ENCODE peak calls at places on chromosome 9, in ten cellular contexts. C is pancreas, A is cardiac muscle cell, B is A673, Z is GM10248, P is endothelial cell of umbilical vein, W is endodermal cell, N is MCF 10A, I is GM12865, O is A549. F is an unnamed sample.

GRCh38 chr9:19232117-19232829 is 1.8 kb downstream of the DENND4C start:
- DNase-seq in W (no peak), N (peak), O (no peak), B (no peak), P (peak), Z (no peak), A (no peak), I (peak), C (no peak), F (no peak)

GRCh38 chr9:120593250-120593954 is 13.4 kb upstream of the CDK5RAP2 start:
- DNase-seq in C (no peak), P (no peak), Z (no peak), N (no peak), B (no peak), A (no peak), O (no peak), I (no peak), W (no peak), F (no peak)

GRCh38 chr9:90095682-90096081 is 490.9 kb downstream of the GADD45G start:
- DNase-seq in W (peak), Z (no peak), O (no peak), A (no peak), C (peak), I (peak), B (no peak), N (no peak), P (no peak), F (no peak)

GRCh38 chr9:79670269-79670961 is 98.7 kb downstream of the TLE4 start:
- DNase-seq in P (no peak), I (no peak), N (peak), Z (no peak), W (no peak), A (no peak), O (peak), B (no peak), C (no peak), F (no peak)

GRCh38 chr9:100775912-100776311 is 198.0 kb downstream of the CAVIN4 start:
- DNase-seq in P (no peak), N (no peak), B (no peak), C (no peak), I (no peak), Z (no peak), W (no peak), A (no peak), O (no peak), F (no peak)

GRCh38 chr9:30524311-30524710 is 1860.1 kb upstream of the ACO1 start:
- DNase-seq in C (no peak), A (no peak), N (no peak), Z (no peak), P (no peak), O (no peak), B (no peak), W (no peak), I (no peak), F (no peak)

GRCh38 chr9:78620303-78620702 is 323.4 kb downstream of the PSAT1 start:
- DNase-seq in O (no peak), B (no peak), P (no peak), A (no peak), Z (no peak), I (no peak), C (no peak), W (no peak), N (no peak), F (no peak)

GRCh38 chr9:86624616-86625015 is 270.4 kb upstream of the TUT7 start:
- DNase-seq in A (no peak), O (no peak), P (no peak), C (no peak), N (no peak), W (no peak), B (no peak), Z (no peak), I (no peak), F (no peak)

GRCh38 chr9:126363847-126364671 is 37.4 kb downstream of the MVB12B start:
- DNase-seq in P (peak), W (no peak), C (no peak), N (no peak), B (no peak), O (peak), I (no peak), A (peak), Z (no peak), F (no peak)

GRCh38 chr9:129910628-129911567 is 75.6 kb downstream of the USP20 start:
- DNase-seq in C (no peak), B (peak), I (no peak), Z (no peak), N (peak), W (no peak), A (peak), O (peak), P (peak), F (no peak)

GRCh38 chr9:119951591-119951990 is 582.4 kb upstream of the BRINP1 start:
- DNase-seq in I (no peak), N (no peak), P (no peak), O (no peak), A (no peak), C (no peak), W (peak), Z (no peak), B (no peak), F (no peak)

GRCh38 chr9:135038331-135038730 is 49.1 kb upstream of the OLFM1 start:
- DNase-seq in N (no peak), C (no peak), I (no peak), Z (no peak), B (no peak), A (no peak), O (no peak), P (no peak), W (peak), F (no peak)

GRCh38 chr9:121770415-121771273 is 119.2 kb downstream of the DAB2IP start:
- DNase-seq in P (peak), A (peak), O (no peak), W (no peak), N (no peak), Z (no peak), B (no peak), I (no peak), C (no peak), F (no peak)

GRCh38 chr9:89502038-89502601 is 4.2 kb upstream of the SEMA4D start:
- DNase-seq in Z (no peak), P (no peak), B (no peak), N (no peak), O (no peak), W (no peak), A (no peak), C (no peak), I (no peak), F (no peak)

GRCh38 chr9:116466289-116467012 is 220.7 kb upstream of the TRIM32 start:
- DNase-seq in W (no peak), I (no peak), P (no peak), Z (no peak), B (no peak), O (no peak), N (no peak), A (peak), C (peak), F (no peak)

GRCh38 chr9:104927216-104927911 is 591 bp downstream of the ABCA1 start:
- DNase-seq in O (peak), B (peak), P (peak), N (no peak), C (peak), Z (peak), I (peak), W (peak), A (peak), F (peak)

GRCh38 chr9:122087406-122088200 is 5.5 kb downstream of the TTLL11 start:
- DNase-seq in Z (no peak), I (no peak), O (no peak), B (no peak), A (no peak), W (no peak), C (no peak), N (no peak), P (no peak), F (no peak)

GRCh38 chr9:112310826-112311225 is 22.6 kb downstream of the PTBP3 start:
- DNase-seq in W (no peak), I (no peak), B (no peak), A (no peak), Z (no peak), O (no peak), N (no peak), P (no peak), C (no peak), F (no peak)

GRCh38 chr9:38118862-38119435 is 49.9 kb upstream of the SHB start:
- DNase-seq in C (no peak), W (no peak), O (no peak), N (no peak), Z (no peak), B (no peak), I (no peak), A (no peak), P (no peak), F (no peak)

GRCh38 chr9:93299418-93300174 is 115.7 kb downstream of the WNK2 start:
- DNase-seq in A (no peak), N (no peak), O (no peak), P (no peak), C (peak), Z (no peak), I (no peak), B (no peak), W (peak), F (no peak)

GRCh38 chr9:12775373-12775962 is 648 bp downstream of the LURAP1L start:
- DNase-seq in Z (peak), O (no peak), P (no peak), N (no peak), A (no peak), I (no peak), W (no peak), B (peak), C (no peak), F (peak)

GRCh38 chr9:96441798-96442445 is 8.0 kb upstream of the HABP4 start:
- DNase-seq in Z (peak), W (no peak), C (no peak), B (peak), P (no peak), O (peak), A (peak), N (peak), I (peak), F (peak)

GRCh38 chr9:137117269-137117731 is 2.8 kb upstream of the DPP7 start:
- DNase-seq in I (no peak), B (no peak), W (no peak), O (no peak), Z (no peak), C (no peak), A (no peak), P (no peak), N (no peak), F (peak)

GRCh38 chr9:92535940-92536850 is at the start of gene ECM2:
- DNase-seq in N (no peak), O (no peak), P (peak), B (peak), I (no peak), A (peak), Z (no peak), C (no peak), W (no peak), F (no peak)

GRCh38 chr9:109001275-109001676 is 12.0 kb downstream of the CTNNAL1 start:
- DNase-seq in C (no peak), A (peak), I (no peak), Z (no peak), W (no peak), N (peak), P (peak), O (peak), B (peak), F (no peak)

GRCh38 chr9:121924700-121925099 is 168.4 kb downstream of the TTLL11 start:
- DNase-seq in Z (no peak), P (no peak), B (peak), A (no peak), I (no peak), C (no peak), N (no peak), O (no peak), W (no peak), F (no peak)

GRCh38 chr9:134144801-134145200 is 8.9 kb downstream of the WDR5 start:
- DNase-seq in C (no peak), O (no peak), A (no peak), Z (no peak), N (no peak), I (no peak), B (no peak), W (no peak), P (no peak), F (no peak)

GRCh38 chr9:137758067-137758466 is 119.5 kb upstream of the CACNA1B start:
- DNase-seq in B (no peak), A (no peak), I (no peak), P (no peak), W (no peak), O (no peak), C (no peak), Z (no peak), N (no peak), F (no peak)

GRCh38 chr9:33467526-33467925 is 6.2 kb downstream of the NOL6 start:
- DNase-seq in W (no peak), Z (peak), C (no peak), P (no peak), B (no peak), N (no peak), O (no peak), I (no peak), A (no peak), F (peak)

GRCh38 chr9:111458139-111459009 is 25.8 kb downstream of the ECPAS start:
- DNase-seq in A (peak), Z (no peak), C (no peak), P (peak), N (peak), W (no peak), I (no peak), O (no peak), B (no peak), F (no peak)

GRCh38 chr9:8835291-8835690 is 1035.7 kb upstream of the DMAC1 start:
- DNase-seq in I (no peak), B (no peak), O (no peak), A (no peak), P (no peak), C (no peak), W (no peak), Z (no peak), N (no peak), F (no peak)

GRCh38 chr9:26535146-26535545 is 357.5 kb downstream of the CAAP1 start:
- DNase-seq in C (no peak), Z (no peak), B (no peak), O (no peak), N (no peak), A (no peak), I (no peak), P (no peak), W (no peak), F (no peak)
- TF ChIP-seq CTCF in C (no peak), Z (no peak), B (no peak), O (no peak), N (no peak), A (no peak), I (no peak), P (no peak), W (no peak), F (no peak)

DNA sequence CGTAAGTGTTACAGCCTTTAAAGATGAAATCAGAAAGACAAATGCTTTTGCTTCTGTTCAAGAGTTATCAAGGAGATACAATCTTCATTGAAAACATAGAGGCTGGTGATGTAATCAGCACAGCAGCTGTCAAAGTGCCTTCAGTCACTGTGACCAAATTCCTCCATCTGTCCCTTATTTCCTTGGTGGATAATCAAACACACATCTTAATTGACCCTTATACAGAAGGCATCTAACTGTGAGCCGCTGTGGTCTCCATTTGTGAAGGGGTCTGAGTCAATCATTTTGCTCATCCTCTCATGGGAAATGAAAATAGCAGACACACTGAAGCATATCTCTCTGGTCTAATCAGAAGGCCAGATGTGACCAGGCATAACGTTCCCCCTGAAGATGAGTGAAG is 130.1 kb upstream of the TLR4 start:
- DNase-seq in P (no peak), A (no peak), O (no peak), B (no peak), N (no peak), I (no peak), C (no peak), Z (no peak), W (no peak), F (no peak)
- TF ChIP-seq CTCF in P (no peak), A (no peak), O (no peak), B (no peak), N (no peak), I (no peak), C (no peak), Z (no peak), W (no peak), F (no peak)

GRCh38 chr9:34929506-34930102 is 28.5 kb upstream of the PHF24 start:
- DNase-seq in I (peak), W (peak), P (peak), Z (peak), A (peak), N (peak), B (peak), O (peak), C (peak), F (peak)
- TF ChIP-seq CTCF in I (peak), W (peak), P (peak), Z (peak), A (peak), N (peak), B (peak), O (peak), C (peak), F (peak)

GRCh38 chr9:17082343-17082742 is 52.5 kb upstream of the CNTLN start:
- DNase-seq in I (no peak), Z (no peak), A (peak), P (peak), O (peak), W (peak), C (no peak), N (no peak), B (no peak), F (no peak)
- TF ChIP-seq CTCF in I (no peak), Z (no peak), A (peak), P (no peak), O (no peak), W (peak), C (no peak), N (no peak), B (no peak), F (no peak)

DNA sequence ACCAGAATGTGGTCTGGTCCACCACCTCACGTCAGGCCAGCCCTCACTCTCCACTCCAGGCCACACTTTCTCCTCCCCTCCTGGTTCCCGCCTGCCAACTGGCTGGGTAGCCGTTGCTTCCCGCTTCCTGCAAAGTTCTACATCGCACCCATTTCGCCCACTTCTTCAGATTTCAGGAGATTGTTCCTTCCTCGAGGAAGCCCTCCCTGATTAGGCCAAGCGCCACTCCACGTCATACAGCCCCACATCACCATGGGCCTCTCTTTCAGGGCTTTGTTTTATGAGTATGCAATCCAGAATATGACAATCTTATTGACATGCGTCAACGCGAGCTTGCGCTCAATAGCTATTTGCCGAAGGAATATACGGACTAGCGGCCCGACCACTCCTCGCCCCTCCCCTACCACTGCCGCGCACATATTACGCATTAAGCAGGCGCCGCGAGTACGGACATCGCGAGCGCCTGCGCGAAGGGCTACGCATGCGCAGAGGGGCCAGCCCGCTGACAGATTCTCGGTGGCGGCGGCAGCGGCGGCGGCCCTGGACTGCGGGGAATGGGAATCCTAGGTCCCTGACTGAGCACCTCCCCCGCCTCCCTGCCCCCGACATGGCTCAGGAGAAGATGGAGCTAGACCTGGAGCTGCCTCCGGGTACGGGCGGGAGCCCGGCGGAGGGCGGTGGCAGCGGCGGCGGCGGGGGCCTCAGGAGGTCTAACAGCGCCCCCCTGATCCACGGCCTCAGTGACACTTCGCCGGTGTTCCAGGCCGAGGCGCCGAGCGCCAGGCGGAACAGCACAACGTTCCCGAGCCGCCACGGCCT is 74.7 kb downstream of the PIP5K1B start:
- DNase-seq in C (peak), A (peak), Z (peak), B (peak), W (peak), I (peak), P (peak), N (peak), O (peak), F (peak)
- TF ChIP-seq CTCF in C (no peak), A (peak), Z (peak), B (peak), W (peak), I (peak), P (peak), N (no peak), O (peak), F (peak)

GRCh38 chr9:113875917-113876805 is at the start of gene ZNF618:
- DNase-seq in P (peak), N (peak), Z (peak), I (peak), O (peak), W (peak), A (peak), B (peak), C (peak), F (peak)
- TF ChIP-seq CTCF in P (no peak), N (no peak), Z (no peak), I (no peak), O (no peak), W (no peak), A (no peak), B (no peak), C (no peak), F (no peak)

GRCh38 chr9:124532897-124533296 is 25.7 kb upstream of the NR5A1 start:
- DNase-seq in B (no peak), O (no peak), Z (no peak), I (no peak), P (no peak), W (peak), A (no peak), N (no peak), C (no peak), F (no peak)
- TF ChIP-seq CTCF in B (no peak), O (no peak), Z (no peak), I (no peak), P (no peak), W (peak), A (no peak), N (no peak), C (no peak), F (no peak)

GRCh38 chr9:124868511-124869465 is 6.9 kb downstream of the ARPC5L start:
- DNase-seq in I (peak), Z (peak), B (peak), A (peak), P (peak), C (peak), O (peak), W (peak), N (peak), F (peak)
- TF ChIP-seq CTCF in I (peak), Z (peak), B (peak), A (peak), P (no peak), C (no peak), O (peak), W (peak), N (no peak), F (no peak)

DNA sequence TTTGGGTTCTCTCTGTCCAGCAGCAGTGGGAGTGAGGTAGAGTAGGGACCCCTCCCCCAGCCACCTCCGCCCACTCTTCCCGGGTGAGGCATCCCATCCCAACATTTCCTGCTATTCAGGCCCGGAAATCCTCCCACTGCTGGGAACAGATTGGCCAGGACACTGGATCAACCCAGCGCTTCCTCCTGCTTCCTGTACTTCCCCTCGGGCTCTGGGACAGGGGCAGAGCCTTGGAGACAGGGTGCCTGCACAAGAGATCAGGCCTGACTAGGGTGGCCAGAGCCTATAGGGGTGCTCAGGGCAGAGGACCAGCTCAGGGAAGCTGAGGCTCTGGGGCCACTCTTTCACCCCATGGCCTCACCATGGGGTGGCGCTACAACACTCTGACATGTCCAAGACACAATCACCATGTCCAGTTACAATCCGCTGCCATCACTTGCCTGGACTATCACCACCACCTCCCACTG is 14.5 kb downstream of the SH2D3C start:
- DNase-seq in O (peak), W (peak), B (no peak), A (peak), Z (peak), N (peak), P (peak), C (no peak), I (peak), F (peak)
- TF ChIP-seq CTCF in O (no peak), W (peak), B (peak), A (peak), Z (peak), N (no peak), P (peak), C (no peak), I (peak), F (peak)

F was measured in GM13976.